ENCODE peak calls at places on chromosomes 4 and X, in nine cellular contexts. One of them, this sample, is unnamed.

GRCh38 chr4:52996261-52997131 is 134.4 kb downstream of the RASL11B start:
- DNase-seq in lung: no peak
- DNase-seq in pancreas: peak; percentile 69
- DNase-seq in HCT116: no peak
- DNase-seq in left lung: no peak
- DNase-seq in psoas muscle: peak; percentile 16
- DNase-seq in GM12878: no peak
- DNase-seq in osteoblast: peak; percentile 59
- DNase-seq in IMR-90: peak; percentile 67
- DNase-seq in this sample: no peak

GRCh38 chr4:76279462-76279861 is 27.1 kb upstream of the STBD1 start:
- DNase-seq in lung: no peak
- DNase-seq in pancreas: no peak
- DNase-seq in HCT116: no peak
- DNase-seq in left lung: no peak
- DNase-seq in psoas muscle: no peak
- DNase-seq in GM12878: no peak
- DNase-seq in osteoblast: no peak
- DNase-seq in IMR-90: no peak
- DNase-seq in this sample: no peak

GRCh38 chr4:173488656-173489055 is 41.4 kb downstream of the HAND2 start:
- DNase-seq in lung: no peak
- DNase-seq in pancreas: no peak
- DNase-seq in HCT116: no peak
- DNase-seq in left lung: no peak
- DNase-seq in psoas muscle: no peak
- DNase-seq in GM12878: no peak
- DNase-seq in osteoblast: no peak
- DNase-seq in IMR-90: no peak
- DNase-seq in this sample: no peak

GRCh38 chr4:107261241-107261874 is 225.2 kb upstream of the DKK2 start:
- DNase-seq in lung: no peak
- DNase-seq in pancreas: no peak
- DNase-seq in HCT116: no peak
- DNase-seq in left lung: no peak
- DNase-seq in psoas muscle: no peak
- DNase-seq in GM12878: no peak
- DNase-seq in osteoblast: no peak
- DNase-seq in IMR-90: no peak
- DNase-seq in this sample: peak; percentile 78

GRCh38 chr4:6887591-6888371 is 21.8 kb upstream of the TBC1D14 start:
- DNase-seq in lung: no peak
- DNase-seq in pancreas: no peak
- DNase-seq in HCT116: no peak
- DNase-seq in left lung: no peak
- DNase-seq in psoas muscle: peak; percentile 47
- DNase-seq in GM12878: no peak
- DNase-seq in osteoblast: peak; percentile 86
- DNase-seq in IMR-90: no peak
- DNase-seq in this sample: no peak

GRCh38 chr4:7021930-7022658 is 21.1 kb upstream of the TADA2B start:
- DNase-seq in lung: no peak
- DNase-seq in pancreas: no peak
- DNase-seq in HCT116: no peak
- DNase-seq in left lung: no peak
- DNase-seq in psoas muscle: no peak
- DNase-seq in GM12878: no peak
- DNase-seq in osteoblast: peak; percentile 96
- DNase-seq in IMR-90: peak; percentile 89
- DNase-seq in this sample: peak; percentile 60

GRCh38 chr4:23504094-23504493 is 385.8 kb downstream of the PPARGC1A start:
- DNase-seq in lung: no peak
- DNase-seq in pancreas: no peak
- DNase-seq in HCT116: no peak
- DNase-seq in left lung: no peak
- DNase-seq in psoas muscle: no peak
- DNase-seq in GM12878: no peak
- DNase-seq in osteoblast: no peak
- DNase-seq in IMR-90: no peak
- DNase-seq in this sample: no peak

GRCh38 chr4:173217727-173218126 is 49.1 kb downstream of the GALNT7 start:
- DNase-seq in lung: no peak
- DNase-seq in pancreas: no peak
- DNase-seq in HCT116: no peak
- DNase-seq in left lung: no peak
- DNase-seq in psoas muscle: no peak
- DNase-seq in GM12878: no peak
- DNase-seq in osteoblast: peak; percentile 23
- DNase-seq in IMR-90: peak; percentile 83
- DNase-seq in this sample: no peak

GRCh38 chr4:152591361-152591760 is 55.5 kb upstream of the FBXW7 start:
- DNase-seq in lung: peak; percentile 52
- DNase-seq in pancreas: no peak
- DNase-seq in HCT116: no peak
- DNase-seq in left lung: peak; percentile 85
- DNase-seq in psoas muscle: peak; percentile 30
- DNase-seq in GM12878: no peak
- DNase-seq in osteoblast: no peak
- DNase-seq in IMR-90: peak; percentile 11
- DNase-seq in this sample: peak; percentile 32

GRCh38 chr4:1723131-1723801 is 1.9 kb downstream of the TACC3 start:
- DNase-seq in lung: no peak
- DNase-seq in pancreas: no peak
- DNase-seq in HCT116: no peak
- DNase-seq in left lung: no peak
- DNase-seq in psoas muscle: no peak
- DNase-seq in GM12878: no peak
- DNase-seq in osteoblast: peak; percentile 46
- DNase-seq in IMR-90: no peak
- DNase-seq in this sample: no peak

GRCh38 chr4:147286846-147287587 is 193.9 kb upstream of the EDNRA start:
- DNase-seq in lung: no peak
- DNase-seq in pancreas: no peak
- DNase-seq in HCT116: no peak
- DNase-seq in left lung: no peak
- DNase-seq in psoas muscle: no peak
- DNase-seq in GM12878: no peak
- DNase-seq in osteoblast: no peak
- DNase-seq in IMR-90: peak; percentile 32
- DNase-seq in this sample: peak; percentile 62

GRCh38 chr4:67106846-67107467 is 438.3 kb downstream of the CENPC start:
- DNase-seq in lung: no peak
- DNase-seq in pancreas: no peak
- DNase-seq in HCT116: no peak
- DNase-seq in left lung: no peak
- DNase-seq in psoas muscle: no peak
- DNase-seq in GM12878: no peak
- DNase-seq in osteoblast: no peak
- DNase-seq in IMR-90: no peak
- DNase-seq in this sample: peak; percentile 11

GRCh38 chr4:156790866-156791265 is 180.7 kb downstream of the PDGFC start:
- DNase-seq in lung: no peak
- DNase-seq in pancreas: no peak
- DNase-seq in HCT116: no peak
- DNase-seq in left lung: no peak
- DNase-seq in psoas muscle: no peak
- DNase-seq in GM12878: no peak
- DNase-seq in osteoblast: no peak
- DNase-seq in IMR-90: peak; percentile 73
- DNase-seq in this sample: no peak

GRCh38 chr4:113222006-113222405 is 172.6 kb downstream of the ANK2 start:
- DNase-seq in lung: no peak
- DNase-seq in pancreas: no peak
- DNase-seq in HCT116: no peak
- DNase-seq in left lung: no peak
- DNase-seq in psoas muscle: no peak
- DNase-seq in GM12878: no peak
- DNase-seq in osteoblast: peak; percentile 35
- DNase-seq in IMR-90: peak; percentile 14
- DNase-seq in this sample: no peak

GRCh38 chr4:115361781-115362180 is 248.4 kb upstream of the NDST4 start:
- DNase-seq in lung: no peak
- DNase-seq in pancreas: no peak
- DNase-seq in HCT116: no peak
- DNase-seq in left lung: no peak
- DNase-seq in psoas muscle: no peak
- DNase-seq in GM12878: no peak
- DNase-seq in osteoblast: no peak
- DNase-seq in IMR-90: no peak
- DNase-seq in this sample: peak; percentile 23

DNA sequence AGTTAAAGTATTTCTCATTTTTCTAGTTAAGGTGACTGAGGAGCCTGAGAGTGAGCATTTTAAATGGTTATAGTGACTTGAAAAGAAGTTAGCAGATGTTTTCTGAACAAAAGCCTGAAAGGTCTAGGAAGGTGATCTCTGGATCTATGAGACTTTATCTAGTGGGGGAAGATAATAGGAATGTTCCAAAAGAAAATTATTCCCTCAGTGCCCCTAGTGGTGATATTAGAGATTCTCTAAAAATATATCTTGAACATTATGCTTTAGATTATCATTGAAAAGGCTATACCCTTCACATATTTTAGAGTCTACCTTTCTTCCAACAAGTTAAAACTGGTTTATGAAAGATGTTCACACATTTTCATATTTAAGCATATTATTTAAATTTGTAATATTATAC is 69.0 kb upstream of the SPANXN1 start:
- DNase-seq in lung: no peak
- DNase-seq in pancreas: no peak
- DNase-seq in HCT116: no peak
- DNase-seq in left lung: no peak
- DNase-seq in psoas muscle: no peak
- DNase-seq in GM12878: no peak
- DNase-seq in osteoblast: no peak
- DNase-seq in IMR-90: no peak
- DNase-seq in this sample: no peak
- TF ChIP-seq CTCF in lung: no peak
- TF ChIP-seq CTCF in pancreas: peak; percentile 27
- TF ChIP-seq CTCF in HCT116: no peak
- TF ChIP-seq CTCF in left lung: no peak
- TF ChIP-seq CTCF in psoas muscle: no peak
- TF ChIP-seq CTCF in GM12878: no peak
- TF ChIP-seq CTCF in osteoblast: peak; percentile 13
- TF ChIP-seq CTCF in IMR-90: no peak
- TF ChIP-seq CTCF in this sample: no peak

DNA sequence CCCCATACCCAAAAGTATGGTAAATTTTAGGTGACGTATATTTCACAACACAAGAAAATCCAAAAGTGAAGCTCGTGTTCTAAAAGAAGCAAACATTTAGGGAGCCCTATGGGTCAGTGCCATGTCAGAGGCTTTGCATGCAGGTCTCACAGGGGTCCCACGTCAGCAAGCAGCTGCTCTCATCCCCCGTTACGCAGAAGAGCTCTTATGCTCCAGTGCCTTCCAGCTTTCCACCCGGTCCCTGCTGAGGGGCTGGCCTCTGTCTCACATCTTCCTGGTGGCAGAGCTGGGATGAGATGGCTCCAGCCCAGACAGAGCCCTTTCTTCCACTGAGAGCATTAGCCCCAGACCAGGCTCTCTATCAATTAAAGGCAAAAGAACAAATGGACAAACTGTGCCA is 82.0 kb downstream of the IRF2 start:
- DNase-seq in lung: no peak
- DNase-seq in pancreas: no peak
- DNase-seq in HCT116: no peak
- DNase-seq in left lung: no peak
- DNase-seq in psoas muscle: no peak
- DNase-seq in GM12878: no peak
- DNase-seq in osteoblast: no peak
- DNase-seq in IMR-90: no peak
- DNase-seq in this sample: no peak
- H3K4me1 ChIP-seq in lung: peaks cover 5% of the 10 kb centered on the region
- H3K4me1 ChIP-seq in pancreas: no peaks in the 10 kb centered on the region
- H3K4me1 ChIP-seq in HCT116: no peaks in the 10 kb centered on the region
- H3K4me1 ChIP-seq in left lung: peaks cover 52% of the 10 kb centered on the region
- H3K4me1 ChIP-seq in psoas muscle: peaks cover 26% of the 10 kb centered on the region
- H3K4me1 ChIP-seq in GM12878: peaks cover 27% of the 10 kb centered on the region
- H3K4me1 ChIP-seq in osteoblast: peaks cover 15% of the 10 kb centered on the region
- H3K4me1 ChIP-seq in IMR-90: peaks cover 3% of the 10 kb centered on the region
- H3K4me1 ChIP-seq in this sample: no peaks in the 10 kb centered on the region

GRCh38 chrX:111103246-111103645 is 7.3 kb downstream of the PAK3 start:
- DNase-seq in lung: no peak
- DNase-seq in pancreas: no peak
- DNase-seq in HCT116: no peak
- DNase-seq in left lung: no peak
- DNase-seq in psoas muscle: no peak
- DNase-seq in GM12878: no peak
- DNase-seq in osteoblast: no peak
- DNase-seq in IMR-90: no peak
- DNase-seq in this sample: no peak
- TF ChIP-seq CTCF in lung: no peak
- TF ChIP-seq CTCF in pancreas: no peak
- TF ChIP-seq CTCF in HCT116: no peak
- TF ChIP-seq CTCF in left lung: no peak
- TF ChIP-seq CTCF in psoas muscle: no peak
- TF ChIP-seq CTCF in GM12878: no peak
- TF ChIP-seq CTCF in osteoblast: no peak
- TF ChIP-seq CTCF in IMR-90: no peak
- TF ChIP-seq CTCF in this sample: no peak

GRCh38 chr4:87087015-87087920 is 133.2 kb downstream of the KLHL8 start:
- DNase-seq in lung: no peak
- DNase-seq in pancreas: no peak
- DNase-seq in HCT116: no peak
- DNase-seq in left lung: no peak
- DNase-seq in psoas muscle: no peak
- DNase-seq in GM12878: no peak
- DNase-seq in osteoblast: no peak
- DNase-seq in IMR-90: peak; percentile 77
- DNase-seq in this sample: no peak

GRCh38 chr4:87086143-87086805 is 134.1 kb downstream of the KLHL8 start:
- DNase-seq in lung: no peak
- DNase-seq in pancreas: no peak
- DNase-seq in HCT116: no peak
- DNase-seq in left lung: no peak
- DNase-seq in psoas muscle: no peak
- DNase-seq in GM12878: no peak
- DNase-seq in osteoblast: no peak
- DNase-seq in IMR-90: no peak
- DNase-seq in this sample: no peak

GRCh38 chr4:87090305-87090704 is 130.1 kb downstream of the KLHL8 start:
- DNase-seq in lung: no peak
- DNase-seq in pancreas: no peak
- DNase-seq in HCT116: no peak
- DNase-seq in left lung: no peak
- DNase-seq in psoas muscle: no peak
- DNase-seq in GM12878: no peak
- DNase-seq in osteoblast: no peak
- DNase-seq in IMR-90: no peak
- DNase-seq in this sample: no peak

GRCh38 chr4:87089368-87089767 is 131.1 kb downstream of the KLHL8 start:
- DNase-seq in lung: no peak
- DNase-seq in pancreas: no peak
- DNase-seq in HCT116: no peak
- DNase-seq in left lung: no peak
- DNase-seq in psoas muscle: no peak
- DNase-seq in GM12878: no peak
- DNase-seq in osteoblast: no peak
- DNase-seq in IMR-90: no peak
- DNase-seq in this sample: no peak

GRCh38 chr4:87088188-87088587 is 132.2 kb downstream of the KLHL8 start:
- DNase-seq in lung: no peak
- DNase-seq in pancreas: no peak
- DNase-seq in HCT116: no peak
- DNase-seq in left lung: no peak
- DNase-seq in psoas muscle: no peak
- DNase-seq in GM12878: no peak
- DNase-seq in osteoblast: no peak
- DNase-seq in IMR-90: no peak
- DNase-seq in this sample: no peak
- H3K4me1 ChIP-seq in lung: peaks cover 13% of the 10 kb centered on the region
- H3K4me1 ChIP-seq in pancreas: peaks cover 25% of the 10 kb centered on the region
- H3K4me1 ChIP-seq in HCT116: peaks cover 13% of the 10 kb centered on the region
- H3K4me1 ChIP-seq in left lung: peaks cover 51% of the 10 kb centered on the region
- H3K4me1 ChIP-seq in psoas muscle: peaks cover 66% of the 10 kb centered on the region
- H3K4me1 ChIP-seq in GM12878: peaks cover 9% of the 10 kb centered on the region
- H3K4me1 ChIP-seq in osteoblast: peaks cover 14% of the 10 kb centered on the region
- H3K4me1 ChIP-seq in IMR-90: peaks cover 10% of the 10 kb centered on the region
- H3K4me1 ChIP-seq in this sample: peaks cover 10% of the 10 kb centered on the region

This sample was measured in foreskin keratinocyte.